ENCODE peak calls at places on chromosomes 2 and 18, in ten cellular contexts. J, X, U, R, K, W, L, A, V and G are unnamed samples.
A peak's percentile ranks its signal among the peaks of the same experiment; 100 is the strongest.

GRCh38 chr2:173223880-173224279 is 130.8 kb upstream of the CDCA7 start:
- DNase-seq in J (no peak), X (no peak), U (no peak), R (no peak), K (no peak), W (no peak), L (no peak), A (no peak), V (no peak), G (no peak)

GRCh38 chr2:134228493-134228903 is 25.4 kb upstream of the MGAT5 start:
- DNase-seq in J (no peak), X (peak; percentile 22), U (no peak), R (no peak), K (no peak), W (no peak), L (no peak), A (no peak), V (no peak), G (no peak)

GRCh38 chr2:205464681-205465080 is 217.6 kb upstream of the NRP2 start:
- DNase-seq in J (no peak), X (no peak), U (no peak), R (no peak), K (no peak), W (no peak), L (no peak), A (no peak), V (no peak), G (no peak)

GRCh38 chr2:44707945-44708645 is 233.4 kb upstream of the SIX3 start:
- DNase-seq in J (no peak), X (no peak), U (no peak), R (no peak), K (no peak), W (no peak), L (no peak), A (no peak), V (no peak), G (no peak)

GRCh38 chr2:239735131-239735828 is 289.9 kb downstream of the NDUFA10 start:
- DNase-seq in J (no peak), X (no peak), U (no peak), R (no peak), K (no peak), W (no peak), L (no peak), A (no peak), V (peak; percentile 49), G (no peak)

GRCh38 chr2:21270083-21270491 is 146.3 kb downstream of the TDRD15 start:
- DNase-seq in J (no peak), X (no peak), U (no peak), R (no peak), K (no peak), W (no peak), L (no peak), A (no peak), V (no peak), G (no peak)

GRCh38 chr18:8142131-8142711 is 467.0 kb upstream of the RAB12 start:
- DNase-seq in J (no peak), X (no peak), U (no peak), R (no peak), K (peak; percentile 82), W (no peak), L (no peak), A (no peak), V (no peak), G (no peak)

GRCh38 chr18:61841709-61842108 is 51.1 kb downstream of the RNF152 start:
- DNase-seq in J (no peak), X (no peak), U (no peak), R (no peak), K (no peak), W (no peak), L (no peak), A (no peak), V (no peak), G (no peak)

GRCh38 chr18:9884532-9885140 is 1.1 kb upstream of the TXNDC2 start:
- DNase-seq in J (no peak), X (no peak), U (no peak), R (no peak), K (no peak), W (no peak), L (no peak), A (no peak), V (no peak), G (no peak)